ENCODE peak calls at places on chromosomes 2 and 18, in eight cellular contexts. H, Q, G, N, Z, M, D and I are unnamed samples.

GRCh38 chr2:190469770-190470169 is 61.6 kb downstream of the MFSD6 start:
- DNase-seq in H (no peak), Q (no peak), G (no peak), N (no peak), Z (peak; percentile 29), M (no peak), D (peak; percentile 24), I (peak; percentile 16)

GRCh38 chr2:70043252-70043875 is 43.9 kb upstream of the PCBP1 start:
- DNase-seq in H (no peak), Q (no peak), G (no peak), N (no peak), Z (no peak), M (peak; percentile 79), D (no peak), I (no peak)

GRCh38 chr18:26940744-26941398 is 75.4 kb upstream of the AQP4 start:
- DNase-seq in H (no peak), Q (no peak), G (no peak), N (no peak), Z (no peak), M (no peak), D (no peak), I (no peak)

GRCh38 chr2:177763532-177764265 is 308.9 kb downstream of the PDE11A start:
- DNase-seq in H (peak; percentile 29), Q (peak; percentile 31), G (peak; percentile 90), N (peak; percentile 10), Z (peak; percentile 73), M (peak; percentile 88), D (peak; percentile 80), I (no peak)

GRCh38 chr2:20382965-20383800 is 32.5 kb upstream of the PUM2 start:
- DNase-seq in H (peak; percentile 50), Q (no peak), G (no peak), N (peak; percentile 82), Z (peak; percentile 55), M (no peak), D (no peak), I (no peak)

GRCh38 chr2:523698-524270 is 153.4 kb downstream of the TMEM18 start:
- DNase-seq in H (no peak), Q (no peak), G (no peak), N (no peak), Z (no peak), M (no peak), D (no peak), I (no peak)

GRCh38 chr2:219247678-219248642 is 2.7 kb downstream of the STK16 start:
- DNase-seq in H (no peak), Q (peak; percentile 56), G (no peak), N (no peak), Z (no peak), M (peak; percentile 83), D (no peak), I (no peak)

GRCh38 chr2:42169100-42169868 is at the start of gene EML4:
- DNase-seq in H (peak; percentile 74), Q (peak; percentile 87), G (peak; percentile 95), N (peak; percentile 20), Z (peak; percentile 90), M (peak; percentile 91), D (peak; percentile 96), I (no peak)

GRCh38 chr2:112229365-112229764 is 25.5 kb downstream of the ZC3H8 start:
- DNase-seq in H (no peak), Q (no peak), G (no peak), N (peak; percentile 32), Z (peak; percentile 76), M (no peak), D (no peak), I (no peak)

GRCh38 chr2:238691596-238692491 is 156.0 kb upstream of the TWIST2 start:
- DNase-seq in H (no peak), Q (no peak), G (no peak), N (no peak), Z (no peak), M (no peak), D (no peak), I (no peak)

GRCh38 chr2:24893934-24894333 is 26.1 kb downstream of the ADCY3 start:
- DNase-seq in H (no peak), Q (no peak), G (no peak), N (no peak), Z (peak; percentile 72), M (no peak), D (no peak), I (no peak)

GRCh38 chr2:35787302-35788031 is 568.1 kb upstream of the CRIM1 start:
- DNase-seq in H (no peak), Q (no peak), G (no peak), N (no peak), Z (no peak), M (no peak), D (no peak), I (no peak)

GRCh38 chr2:98359986-98360385 is 13.7 kb downstream of the CNGA3 start:
- DNase-seq in H (no peak), Q (no peak), G (no peak), N (no peak), Z (no peak), M (no peak), D (no peak), I (no peak)

GRCh38 chr2:67526283-67526682 is 129.2 kb downstream of the ETAA1 start:
- DNase-seq in H (peak; percentile 46), Q (no peak), G (no peak), N (no peak), Z (peak; percentile 96), M (no peak), D (no peak), I (peak; percentile 15)

GRCh38 chr2:37459095-37459981 is 114.9 kb downstream of the QPCT start:
- DNase-seq in H (peak; percentile 39), Q (no peak), G (no peak), N (peak; percentile 87), Z (peak; percentile 82), M (no peak), D (no peak), I (no peak)

GRCh38 chr18:31274915-31275314 is 43.0 kb upstream of the DSG1 start:
- DNase-seq in H (no peak), Q (no peak), G (no peak), N (no peak), Z (peak; percentile 9), M (no peak), D (peak; percentile 51), I (peak; percentile 41)

GRCh38 chr18:32019251-32019943 is 772 bp downstream of the RNF125 start:
- DNase-seq in H (no peak), Q (peak; percentile 28), G (peak; percentile 51), N (no peak), Z (peak; percentile 34), M (peak; percentile 79), D (peak; percentile 67), I (peak; percentile 16)

GRCh38 chr2:10738192-10738591 is 16.8 kb downstream of the ATP6V1C2 start:
- DNase-seq in H (no peak), Q (no peak), G (no peak), N (no peak), Z (no peak), M (no peak), D (no peak), I (no peak)

GRCh38 chr2:40118622-40119021 is 333.3 kb downstream of the SLC8A1 start:
- DNase-seq in H (no peak), Q (no peak), G (no peak), N (no peak), Z (no peak), M (no peak), D (no peak), I (no peak)

GRCh38 chr2:218996937-218997336 is 3.7 kb upstream of the CRYBA2 start:
- DNase-seq in H (no peak), Q (no peak), G (no peak), N (no peak), Z (no peak), M (no peak), D (no peak), I (no peak)

GRCh38 chr2:45710468-45710867 is 59.0 kb downstream of the PRKCE start:
- DNase-seq in H (no peak), Q (no peak), G (no peak), N (no peak), Z (no peak), M (no peak), D (no peak), I (no peak)

GRCh38 chr2:217610411-217610814 is 392.4 kb downstream of the TNS1 start:
- DNase-seq in H (no peak), Q (peak; percentile 10), G (no peak), N (no peak), Z (no peak), M (peak; percentile 51), D (no peak), I (no peak)

GRCh38 chr2:106193491-106193976 is 567 bp downstream of the UXS1 start:
- DNase-seq in H (no peak), Q (peak; percentile 15), G (peak; percentile 40), N (no peak), Z (no peak), M (peak; percentile 40), D (peak; percentile 42), I (no peak)